ENCODE peak calls at places on chromosomes 13 and 19, in four cellular contexts. One of them, this sample, is unnamed.

GRCh38 chr19:10888421-10888866 is 17.1 kb downstream of the CARM1 start:
- DNase-seq in K562: no peak
- DNase-seq in HCT116: no peak
- DNase-seq in HepG2: no peak
- DNase-seq in this sample: peak; percentile 72

GRCh38 chr13:84126671-84127171 is 244.4 kb upstream of the SLITRK1 start:
- DNase-seq in K562: no peak
- DNase-seq in HCT116: no peak
- DNase-seq in HepG2: no peak
- DNase-seq in this sample: no peak

GRCh38 chr19:44303305-44303704 is 1.5 kb downstream of the ZNF235 start:
- DNase-seq in HCT116: no peak
- DNase-seq in K562: no peak
- DNase-seq in HepG2: no peak
- DNase-seq in this sample: peak; percentile 27

GRCh38 chr19:8259142-8259921 is 48.8 kb downstream of the CD320 start:
- DNase-seq in K562: no peak
- DNase-seq in HepG2: no peak
- DNase-seq in HCT116: no peak
- DNase-seq in this sample: no peak

GRCh38 chr13:46143239-46143701 is 38.4 kb upstream of the CPB2 start:
- DNase-seq in HepG2: peak; percentile 99
- DNase-seq in HCT116: no peak
- DNase-seq in K562: no peak
- DNase-seq in this sample: no peak

GRCh38 chr19:28239270-28239669 is 973.7 kb downstream of the UQCRFS1 start:
- DNase-seq in K562: peak; percentile 30
- DNase-seq in HCT116: no peak
- DNase-seq in HepG2: no peak
- DNase-seq in this sample: peak; percentile 12

GRCh38 chr19:16293133-16294085 is 31.2 kb upstream of the KLF2 start:
- DNase-seq in HCT116: no peak
- DNase-seq in HepG2: no peak
- DNase-seq in K562: peak; percentile 66
- DNase-seq in this sample: no peak

GRCh38 chr19:24000656-24001055 is 86.0 kb downstream of the ZNF726 start:
- DNase-seq in HepG2: no peak
- DNase-seq in K562: no peak
- DNase-seq in HCT116: no peak
- DNase-seq in this sample: no peak

GRCh38 chr13:30870916-30871712 is 35.0 kb upstream of the MEDAG start:
- DNase-seq in K562: no peak
- DNase-seq in HCT116: no peak
- DNase-seq in HepG2: no peak
- DNase-seq in this sample: no peak

GRCh38 chr13:27000686-27001085 is 170.9 kb downstream of the USP12 start:
- DNase-seq in HepG2: no peak
- DNase-seq in K562: no peak
- DNase-seq in HCT116: no peak
- DNase-seq in this sample: no peak

GRCh38 chr19:23799321-23799720 is 40.6 kb upstream of the ZNF681 start:
- DNase-seq in HepG2: no peak
- DNase-seq in HCT116: no peak
- DNase-seq in K562: no peak
- DNase-seq in this sample: no peak

GRCh38 chr13:43805071-43805468 is 18.3 kb upstream of the ENOX1 start:
- DNase-seq in HCT116: peak; percentile 81
- DNase-seq in K562: no peak
- DNase-seq in HepG2: peak; percentile 12
- DNase-seq in this sample: peak; percentile 34

DNA sequence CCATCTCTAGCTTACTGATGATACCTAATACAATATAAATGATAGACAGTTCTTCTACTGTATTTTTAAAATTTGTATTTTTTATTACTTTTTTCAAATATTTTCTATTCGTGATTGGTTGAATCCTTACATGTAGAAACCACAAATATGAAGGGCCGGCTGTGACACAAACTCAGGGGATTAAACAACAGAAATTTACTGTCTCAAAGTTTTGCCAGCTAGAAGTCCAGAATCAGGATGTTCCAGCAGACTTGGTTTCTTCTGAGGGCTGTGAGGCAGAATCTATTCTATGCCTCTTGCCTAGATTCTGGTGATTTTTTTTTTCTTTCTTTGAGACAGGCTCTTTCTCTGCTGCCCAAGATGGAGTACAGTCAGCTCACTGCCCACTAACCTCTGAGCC is 13.8 kb downstream of the FPR1 start:
- DNase-seq in HCT116: no peak
- DNase-seq in HepG2: no peak
- DNase-seq in K562: no peak
- DNase-seq in this sample: no peak
- TF ChIP-seq SIN3A in HCT116: no peak
- TF ChIP-seq SIN3A in HepG2: no peak
- TF ChIP-seq SIN3A in K562: no peak
- TF ChIP-seq SIN3A in this sample: no peak

GRCh38 chr19:18194208-18194530 is 1.2 kb downstream of the MPV17L2 start:
- DNase-seq in K562: no peak
- DNase-seq in HCT116: no peak
- DNase-seq in HepG2: no peak
- DNase-seq in this sample: no peak
- TF ChIP-seq SIN3A in K562: peak; percentile 67
- TF ChIP-seq SIN3A in HCT116: no peak
- TF ChIP-seq SIN3A in HepG2: no peak
- TF ChIP-seq SIN3A in this sample: no peak

GRCh38 chr19:6198896-6199239 is 63.4 kb downstream of the ACSBG2 start:
- DNase-seq in K562: no peak
- DNase-seq in HCT116: no peak
- DNase-seq in HepG2: no peak
- DNase-seq in this sample: no peak

GRCh38 chr19:6199240-6199983 is 63.9 kb downstream of the ACSBG2 start:
- DNase-seq in HepG2: peak; percentile 99
- DNase-seq in HCT116: peak; percentile 97
- DNase-seq in K562: peak; percentile 99
- DNase-seq in this sample: peak; percentile 100

GRCh38 chr19:6196361-6196760 is 60.9 kb downstream of the ACSBG2 start:
- DNase-seq in HCT116: no peak
- DNase-seq in K562: no peak
- DNase-seq in HepG2: no peak
- DNase-seq in this sample: no peak
- TF ChIP-seq SIN3A in HCT116: no peak
- TF ChIP-seq SIN3A in K562: no peak
- TF ChIP-seq SIN3A in HepG2: no peak
- TF ChIP-seq SIN3A in this sample: no peak

DNA sequence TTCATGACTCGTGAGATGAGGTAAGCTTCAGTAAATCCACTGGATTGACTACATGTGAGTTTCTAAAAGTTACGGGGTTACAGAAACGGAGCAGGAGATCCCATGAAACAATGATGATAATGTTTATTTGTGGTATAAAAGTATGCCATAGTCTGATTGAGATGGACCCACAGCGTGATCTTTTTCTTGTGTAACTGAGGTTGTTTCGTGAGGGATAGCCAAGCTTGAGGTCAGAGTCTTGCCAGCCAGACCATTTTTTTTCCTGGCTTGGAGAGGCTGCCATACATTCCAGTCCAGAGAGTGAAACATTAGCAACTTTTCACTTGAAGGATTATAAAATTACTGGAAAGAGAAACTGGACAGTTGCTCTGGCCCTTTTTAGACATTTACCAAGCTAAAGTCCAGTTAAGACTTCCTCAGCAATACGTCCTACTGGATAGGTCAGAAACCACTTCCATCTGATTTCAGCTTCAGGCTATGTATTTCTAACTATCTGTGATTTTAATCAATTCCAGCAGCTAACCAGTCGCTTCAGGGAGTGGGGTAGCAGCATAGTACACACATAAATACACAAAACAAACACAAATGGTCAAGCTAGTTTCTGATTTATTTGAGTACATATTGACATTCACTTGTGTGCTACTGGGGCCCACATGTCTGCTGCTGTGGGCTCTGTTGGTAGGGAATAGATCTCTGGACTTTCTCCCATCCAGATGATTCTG is 194.6 kb downstream of the POSTN start:
- DNase-seq in HepG2: no peak
- DNase-seq in K562: no peak
- DNase-seq in HCT116: no peak
- DNase-seq in this sample: no peak
- TF ChIP-seq SIN3A in HepG2: no peak
- TF ChIP-seq SIN3A in K562: no peak
- TF ChIP-seq SIN3A in HCT116: no peak
- TF ChIP-seq SIN3A in this sample: no peak

GRCh38 chr19:1553415-1553814 is 14.7 kb downstream of the MEX3D start:
- DNase-seq in HCT116: no peak
- DNase-seq in K562: no peak
- DNase-seq in HepG2: no peak
- DNase-seq in this sample: no peak

GRCh38 chr19:1558552-1558951 is 9.6 kb downstream of the MEX3D start:
- DNase-seq in HCT116: no peak
- DNase-seq in HepG2: no peak
- DNase-seq in K562: no peak
- DNase-seq in this sample: no peak

GRCh38 chr19:1555802-1556638 is 12.1 kb downstream of the MEX3D start:
- DNase-seq in HepG2: no peak
- DNase-seq in K562: no peak
- DNase-seq in HCT116: no peak
- DNase-seq in this sample: no peak

GRCh38 chr19:1556639-1557070 is 11.5 kb downstream of the MEX3D start:
- DNase-seq in HCT116: no peak
- DNase-seq in K562: no peak
- DNase-seq in HepG2: no peak
- DNase-seq in this sample: no peak

DNA sequence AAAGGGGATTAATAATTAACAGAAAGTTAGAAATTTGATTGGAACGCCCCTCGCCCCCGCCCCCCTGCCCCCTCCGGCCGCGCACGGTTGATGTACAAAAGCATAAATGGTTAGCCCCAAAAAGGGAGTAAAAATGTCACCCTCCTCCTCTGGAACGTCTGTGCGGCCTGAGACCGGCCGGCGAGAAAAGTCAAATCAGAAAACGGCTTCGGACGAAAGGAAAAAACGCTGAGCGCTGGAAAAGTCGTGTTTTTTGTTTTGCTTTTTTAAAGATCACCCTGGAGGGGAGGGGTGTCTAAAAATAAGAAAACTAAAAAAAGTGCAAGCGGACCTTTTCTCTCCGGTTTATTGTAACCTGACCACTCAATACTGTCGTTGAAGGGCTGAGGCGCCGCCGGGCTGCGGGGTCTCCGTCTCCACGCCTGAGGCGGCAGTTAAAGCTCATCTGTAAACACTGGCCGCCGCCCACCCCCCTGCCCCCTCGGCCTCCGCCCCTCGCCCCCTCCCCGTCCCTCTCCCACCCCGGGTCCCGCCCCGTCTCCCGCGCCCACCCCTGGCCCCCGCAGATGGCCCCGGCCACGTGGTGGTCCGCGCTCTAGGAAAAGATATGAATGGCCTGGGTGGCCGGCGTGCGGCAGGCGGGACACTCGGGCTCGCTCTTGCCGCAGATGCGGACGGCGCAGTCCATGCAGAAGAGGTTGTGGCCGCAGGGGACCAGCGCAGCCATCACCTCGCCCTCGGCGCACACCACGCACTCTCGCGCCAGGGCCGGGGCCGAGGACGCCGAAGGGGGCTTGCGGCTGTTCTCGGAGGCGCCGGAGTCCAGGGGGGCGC is 12.9 kb downstream of the MEX3D start:
- DNase-seq in HCT116: no peak
- DNase-seq in HepG2: no peak
- DNase-seq in K562: no peak
- DNase-seq in this sample: no peak
- TF ChIP-seq SIN3A in HCT116: no peak
- TF ChIP-seq SIN3A in HepG2: no peak
- TF ChIP-seq SIN3A in K562: no peak
- TF ChIP-seq SIN3A in this sample: no peak

DNA sequence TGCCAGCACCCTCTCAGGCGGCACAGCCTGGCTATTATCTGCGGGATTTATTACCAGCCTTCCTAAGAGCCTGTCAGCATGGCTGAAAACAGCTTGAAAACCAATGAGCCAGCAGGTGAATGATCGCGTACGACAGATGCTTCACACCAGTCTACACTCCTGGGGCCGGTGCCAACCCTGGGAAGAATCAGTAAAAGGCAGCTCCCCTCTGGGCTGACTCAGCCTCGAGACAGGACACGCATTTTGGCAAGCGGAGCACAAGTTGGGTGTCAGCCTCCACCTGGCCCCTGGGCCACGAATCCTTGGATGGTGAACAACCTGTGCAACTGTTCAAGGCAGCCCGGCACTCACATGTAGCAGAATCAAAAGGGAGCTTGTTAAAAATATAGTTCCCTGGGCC is 15.7 kb downstream of the EMP3 start:
- DNase-seq in K562: no peak
- DNase-seq in HCT116: no peak
- DNase-seq in HepG2: no peak
- DNase-seq in this sample: peak; percentile 24
- TF ChIP-seq SIN3A in K562: no peak
- TF ChIP-seq SIN3A in HCT116: no peak
- TF ChIP-seq SIN3A in HepG2: no peak
- TF ChIP-seq SIN3A in this sample: no peak

DNA sequence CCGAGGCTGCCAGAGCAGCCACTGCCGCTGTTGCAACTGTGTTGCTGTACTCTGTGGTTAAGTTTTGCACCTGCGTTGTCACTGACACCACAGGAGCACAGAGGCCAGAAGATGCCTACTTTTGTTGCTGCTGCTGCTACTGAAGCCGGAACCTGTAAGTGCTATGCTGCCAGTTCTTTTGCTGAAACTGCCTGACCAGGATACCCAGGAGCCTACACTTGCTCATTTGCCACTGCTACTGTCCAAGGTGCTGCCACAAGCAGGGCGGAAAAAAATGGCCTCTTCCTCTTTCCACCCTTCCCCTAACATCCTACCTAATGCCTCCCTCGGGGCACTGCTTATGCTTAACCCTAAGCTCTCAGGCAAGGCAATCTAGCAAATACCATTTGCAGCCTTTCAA is 29.0 kb upstream of the NBEA start:
- DNase-seq in HepG2: no peak
- DNase-seq in HCT116: no peak
- DNase-seq in K562: no peak
- DNase-seq in this sample: no peak
- TF ChIP-seq SIN3A in HepG2: no peak
- TF ChIP-seq SIN3A in HCT116: no peak
- TF ChIP-seq SIN3A in K562: no peak
- TF ChIP-seq SIN3A in this sample: no peak

DNA sequence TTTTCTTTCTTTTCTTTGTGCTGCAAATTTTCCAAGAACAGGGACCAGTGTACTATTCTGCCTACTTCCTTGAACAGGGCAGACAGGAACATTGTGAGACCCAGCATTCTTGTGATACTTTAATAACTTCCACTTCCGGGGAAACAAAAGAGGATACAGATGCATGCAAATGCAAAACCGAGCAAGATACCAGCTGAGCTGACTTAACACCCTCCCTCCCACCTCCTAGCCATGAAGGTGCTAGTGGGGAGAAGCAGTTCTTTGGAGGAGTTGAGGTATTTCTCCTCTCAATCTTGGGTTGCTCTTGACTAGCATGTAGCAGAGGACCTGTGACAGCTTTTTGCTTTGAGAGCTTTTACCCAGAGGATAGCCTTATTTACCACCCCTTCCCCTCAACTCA is 111.2 kb downstream of the KLF5 start:
- DNase-seq in K562: no peak
- DNase-seq in HepG2: no peak
- DNase-seq in HCT116: no peak
- DNase-seq in this sample: no peak
- TF ChIP-seq SIN3A in K562: no peak
- TF ChIP-seq SIN3A in HepG2: no peak
- TF ChIP-seq SIN3A in HCT116: no peak
- TF ChIP-seq SIN3A in this sample: no peak